ENCODE peak calls at places on chromosomes 5 and 9, in four cellular contexts. E is fibroblast of lung, T is dorsolateral prefrontal cortex, Z is CD14-positive monocyte. C is an unnamed sample.

GRCh38 chr9:93305497-93306020 is 121.6 kb downstream of the WNK2 start:
- DNase-seq in Z (peak), E (no peak), T (peak), C (peak)

GRCh38 chr9:91882628-91883027 is 67.4 kb downstream of the ROR2 start:
- DNase-seq in T (no peak), E (no peak), Z (no peak), C (no peak)

GRCh38 chr5:73143716-73144115 is 23.3 kb downstream of the TMEM171 start:
- DNase-seq in Z (no peak), T (no peak), E (peak), C (no peak)

GRCh38 chr9:6689893-6690634 is 44.5 kb upstream of the GLDC start:
- DNase-seq in Z (no peak), E (no peak), T (no peak), C (no peak)

GRCh38 chr5:170151105-170151831 is 45.6 kb downstream of the FOXI1 start:
- DNase-seq in E (peak), Z (no peak), T (no peak), C (no peak)

GRCh38 chr5:168301593-168302388 is 10.3 kb downstream of the WWC1 start:
- DNase-seq in Z (no peak), T (no peak), E (no peak), C (no peak)

GRCh38 chr9:72579190-72579589 is 57.8 kb downstream of the TMC1 start:
- DNase-seq in E (peak), Z (no peak), T (no peak), C (no peak)

GRCh38 chr9:89149726-89150125 is 28.9 kb downstream of the SHC3 start:
- DNase-seq in Z (no peak), E (peak), T (no peak), C (no peak)

GRCh38 chr5:77812926-77813589 is 36.9 kb upstream of the TBCA start:
- DNase-seq in Z (no peak), T (no peak), E (no peak), C (no peak)

GRCh38 chr5:149940941-149941644 is 3.5 kb downstream of the PDE6A start:
- DNase-seq in Z (no peak), T (no peak), E (no peak), C (no peak)

GRCh38 chr5:134133213-134133994 is 18.9 kb downstream of the TCF7 start:
- DNase-seq in Z (peak), T (no peak), E (no peak), C (peak)

GRCh38 chr5:151757233-151758140 is 944 bp downstream of the ATOX1 start:
- DNase-seq in E (no peak), Z (no peak), T (no peak), C (no peak)

GRCh38 chr5:125536582-125536981 is 790.1 kb upstream of the ZNF608 start:
- DNase-seq in E (peak), Z (no peak), T (no peak), C (no peak)

GRCh38 chr5:122077451-122078115 is 476 bp downstream of the LOX start:
- DNase-seq in Z (no peak), T (no peak), E (no peak), C (peak)

GRCh38 chr5:38736089-38736488 is 109.7 kb upstream of the OSMR start:
- DNase-seq in E (no peak), Z (no peak), T (no peak), C (no peak)

GRCh38 chr9:26904070-26904469 is 11.5 kb upstream of the CAAP1 start:
- DNase-seq in E (no peak), T (no peak), Z (no peak), C (no peak)

GRCh38 chr5:171644536-171644935 is 141.1 kb upstream of the SMIM23 start:
- DNase-seq in E (peak), T (peak), Z (no peak), C (no peak)

GRCh38 chr9:88235615-88236014 is 97.3 kb upstream of the SPATA31C2 start:
- DNase-seq in T (no peak), Z (no peak), E (no peak), C (no peak)

GRCh38 chr9:116275418-116276295 is 122.1 kb downstream of the PAPPA start:
- DNase-seq in Z (no peak), E (no peak), T (no peak), C (no peak)

GRCh38 chr5:10452768-10453331 is 11.2 kb downstream of the ROPN1L start:
- DNase-seq in T (no peak), Z (no peak), E (peak), C (no peak)

GRCh38 chr5:161676109-161676508 is 9.4 kb upstream of the GABRA6 start:
- DNase-seq in E (no peak), T (no peak), Z (no peak), C (no peak)

GRCh38 chr5:172425402-172425801 is 28.9 kb downstream of the SH3PXD2B start:
- DNase-seq in E (no peak), T (no peak), Z (no peak), C (no peak)

GRCh38 chr9:90921104-90921503 is 119.5 kb downstream of the SYK start:
- DNase-seq in T (no peak), E (no peak), Z (peak), C (no peak)

GRCh38 chr5:172187118-172188032 is 649 bp downstream of the STK10 start:
- DNase-seq in T (no peak), Z (peak), E (peak), C (no peak)

GRCh38 chr5:107383414-107383813 is 287.3 kb downstream of the EFNA5 start:
- DNase-seq in Z (no peak), T (no peak), E (no peak), C (no peak)
- TF ChIP-seq CTCF in Z (no peak), T (no peak), E (no peak), C (no peak)

GRCh38 chr9:36543916-36544315 is 28.8 kb upstream of the MELK start:
- DNase-seq in Z (no peak), T (no peak), E (peak), C (no peak)

GRCh38 chr9:36537861-36538260 is 34.8 kb upstream of the MELK start:
- DNase-seq in Z (no peak), T (no peak), E (no peak), C (no peak)

GRCh38 chr9:36542355-36542754 is 30.3 kb upstream of the MELK start:
- DNase-seq in E (no peak), T (no peak), Z (no peak), C (no peak)
- TF ChIP-seq CTCF in E (no peak), T (no peak), Z (no peak), C (no peak)

GRCh38 chr9:84238652-84239051 is 101.9 kb downstream of the SLC28A3 start:
- DNase-seq in T (no peak), Z (no peak), E (peak), C (no peak)
- TF ChIP-seq CTCF in T (no peak), Z (no peak), E (no peak), C (peak)

DNA sequence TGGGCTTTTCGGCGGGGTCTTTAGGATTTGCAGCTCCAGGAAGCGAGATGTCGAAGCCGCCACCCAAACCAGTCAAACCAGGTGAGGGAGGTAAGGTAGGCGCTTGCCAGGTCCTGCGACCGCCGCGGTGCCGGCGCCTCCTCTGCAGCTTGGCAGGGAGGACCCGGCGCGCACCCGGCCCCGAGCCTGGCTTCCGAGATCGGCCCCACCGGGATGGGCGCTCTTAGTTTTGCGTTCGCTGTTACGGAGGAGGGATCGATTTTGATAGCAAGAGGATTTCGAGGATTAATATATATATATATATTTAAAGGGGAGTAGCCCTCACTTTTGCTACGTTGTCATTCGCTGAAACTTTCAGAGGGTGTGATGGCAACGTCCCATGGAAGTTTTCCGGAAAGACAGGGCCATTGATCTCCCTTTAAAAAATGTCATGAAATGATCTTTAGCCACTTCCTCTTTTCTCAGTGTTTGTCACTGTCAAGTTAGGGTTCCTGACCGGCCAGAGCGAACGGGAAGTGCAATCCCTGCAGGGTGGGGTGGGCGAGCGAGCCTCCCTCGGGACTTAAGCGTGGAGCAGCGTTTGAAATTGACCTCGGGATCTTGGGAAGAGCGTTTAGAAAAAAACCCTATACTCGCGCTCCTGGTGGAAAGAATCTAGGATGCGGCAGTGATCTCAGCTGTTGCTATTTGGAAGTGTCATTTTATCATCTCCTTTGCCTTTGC is 493 bp downstream of the OSTF1 start:
- DNase-seq in T (no peak), E (peak), Z (peak), C (no peak)
- TF ChIP-seq CTCF in T (no peak), E (peak), Z (no peak), C (peak)

GRCh38 chr9:15101046-15101445 is 190.8 kb upstream of the FREM1 start:
- DNase-seq in E (peak), Z (no peak), T (no peak), C (no peak)

GRCh38 chr9:15103321-15103720 is 193.1 kb upstream of the FREM1 start:
- DNase-seq in T (no peak), Z (no peak), E (no peak), C (no peak)

DNA sequence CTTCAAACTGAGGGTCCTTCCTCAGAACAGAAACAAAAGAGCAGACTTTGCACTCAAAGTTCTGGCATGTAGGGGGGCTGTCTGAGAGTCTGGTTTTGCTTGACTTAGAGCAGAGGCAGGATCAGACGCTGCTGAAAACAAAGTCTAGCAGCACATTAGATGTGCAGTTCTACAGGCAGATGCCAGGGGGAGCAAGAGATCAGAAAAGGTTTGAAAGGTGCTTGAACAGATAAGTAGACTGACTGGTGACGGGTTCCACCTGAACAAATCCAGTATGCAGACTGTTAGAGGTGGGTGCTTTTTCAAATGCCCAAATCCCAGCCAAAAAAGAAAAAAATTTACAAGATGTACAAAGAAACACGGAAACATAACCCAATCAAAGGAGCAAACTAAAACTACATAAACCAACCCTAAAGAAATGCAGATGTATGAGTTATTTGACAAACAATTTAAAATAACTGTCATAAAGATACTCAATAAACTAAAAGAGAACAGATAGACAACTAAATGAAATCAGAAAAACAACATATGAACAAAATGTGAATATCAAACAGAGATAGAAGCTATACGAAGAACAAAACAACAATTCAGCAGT is 194.7 kb upstream of the FREM1 start:
- DNase-seq in Z (no peak), E (peak), T (no peak), C (no peak)
- TF ChIP-seq CTCF in Z (peak), E (peak), T (peak), C (peak)

DNA sequence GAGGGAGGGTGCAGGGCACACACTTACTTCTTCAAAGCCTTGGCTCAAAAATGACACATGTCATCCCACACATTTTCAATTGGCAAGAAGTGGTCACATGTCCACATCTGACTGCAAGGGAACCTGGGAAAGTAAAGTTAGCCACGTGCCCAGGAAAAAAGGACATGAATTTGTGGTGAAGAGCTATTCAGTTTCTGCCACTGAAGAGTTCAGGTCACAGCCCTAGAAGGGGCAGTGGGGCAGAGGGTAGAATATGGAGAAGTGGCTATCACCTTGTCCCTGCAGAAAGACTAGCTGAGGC is 1.9 kb upstream of the RGS14 start:
- DNase-seq in T (no peak), E (no peak), Z (peak), C (no peak)
- TF ChIP-seq CTCF in T (no peak), E (no peak), Z (no peak), C (no peak)

DNA sequence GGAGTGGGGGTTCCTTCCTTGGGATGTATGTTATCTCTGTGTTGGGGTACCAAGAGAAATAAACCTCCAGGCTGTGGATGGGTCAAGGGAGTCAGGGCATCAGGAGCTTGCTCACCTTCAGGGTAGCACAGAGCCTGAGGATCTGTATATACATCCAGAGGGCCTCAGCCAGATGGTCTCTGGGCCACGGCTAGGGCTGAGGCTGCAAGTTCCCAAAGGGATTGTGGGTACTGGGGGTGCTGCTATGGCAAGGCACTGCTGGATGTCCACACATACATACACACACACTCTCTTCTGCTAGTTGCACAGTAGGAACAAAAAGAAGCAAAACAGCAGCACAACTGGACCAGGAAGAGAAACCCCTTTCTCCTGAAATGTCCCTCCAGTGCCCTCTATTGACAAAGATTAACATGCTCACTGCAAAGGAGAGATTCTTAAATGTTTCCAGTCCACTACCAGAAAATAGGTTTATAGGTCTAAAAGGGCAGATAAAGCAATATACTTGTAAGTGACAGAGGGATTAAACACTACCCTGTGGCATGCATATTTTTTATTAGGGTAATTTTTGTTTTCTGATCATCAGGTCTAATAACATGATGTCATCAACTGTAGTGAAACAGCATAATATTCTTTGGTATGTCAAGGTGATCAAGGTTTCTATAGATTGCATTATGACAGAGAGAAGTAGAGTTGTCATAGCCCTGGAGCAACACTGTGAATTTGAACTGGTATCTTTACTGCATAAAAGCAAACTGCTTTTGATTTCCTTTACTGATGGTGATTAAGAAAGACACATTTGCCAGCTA is 56.3 kb upstream of the KCNN2 start:
- DNase-seq in T (no peak), E (peak), Z (no peak), C (no peak)
- TF ChIP-seq CTCF in T (no peak), E (peak), Z (no peak), C (peak)

DNA sequence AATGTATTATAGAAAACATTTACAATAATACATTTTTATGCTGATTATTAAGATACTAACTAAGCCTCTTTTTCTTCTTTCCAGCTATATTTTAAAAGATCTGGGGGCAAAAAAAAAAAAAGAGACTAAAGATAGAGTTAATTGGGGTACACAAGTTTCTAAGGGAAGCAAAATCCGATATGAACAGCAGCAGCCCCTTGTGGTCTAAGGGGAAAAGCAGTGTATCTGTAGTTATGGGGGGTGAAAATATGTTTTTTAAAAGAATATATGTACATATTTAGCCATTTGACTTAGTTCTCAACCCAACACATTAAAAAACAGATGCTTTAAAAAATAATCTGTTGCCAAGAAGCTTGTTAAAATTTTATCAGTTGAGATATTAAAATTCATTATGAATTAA is 134.3 kb upstream of the POU5F2 start:
- DNase-seq in Z (no peak), E (no peak), T (no peak), C (no peak)
- TF ChIP-seq CTCF in Z (no peak), E (no peak), T (no peak), C (peak)

GRCh38 chr5:157326440-157327023 is 60.6 kb downstream of the CYFIP2 start:
- DNase-seq in Z (no peak), E (no peak), T (no peak), C (no peak)

GRCh38 chr5:157324237-157324636 is 58.3 kb downstream of the CYFIP2 start:
- DNase-seq in E (no peak), T (no peak), Z (no peak), C (no peak)

GRCh38 chr5:157327771-157328170 is 61.8 kb downstream of the CYFIP2 start:
- DNase-seq in E (no peak), T (no peak), Z (no peak), C (no peak)

GRCh38 chr5:157322581-157322980 is 56.7 kb downstream of the CYFIP2 start:
- DNase-seq in E (no peak), T (no peak), Z (no peak), C (no peak)

GRCh38 chr5:157323107-157323706 is 57.3 kb downstream of the CYFIP2 start:
- DNase-seq in E (no peak), Z (no peak), T (no peak), C (no peak)
- TF ChIP-seq CTCF in E (no peak), Z (peak), T (no peak), C (peak)

GRCh38 chr9:100492952-100493351 is 20.0 kb downstream of the TMEFF1 start:
- DNase-seq in Z (no peak), T (no peak), E (peak), C (no peak)
- TF ChIP-seq CTCF in Z (no peak), T (no peak), E (peak), C (peak)